ENCODE peak calls at places on chromosome X, in seven cellular contexts. E, X, U, G, K, I and S are unnamed samples.

GRCh38 chrX:137028699-137029098 is 5.1 kb downstream of the GPR101 start:
- DNase-seq in E (no peak), X (no peak), U (no peak), G (no peak), K (no peak), I (no peak), S (no peak)

GRCh38 chrX:69045616-69046345 is 119.5 kb downstream of the PJA1 start:
- DNase-seq in E (no peak), X (no peak), U (no peak), G (no peak), K (peak), I (no peak), S (no peak)

GRCh38 chrX:19650996-19651395 is 135.7 kb upstream of the MAP3K15 start:
- DNase-seq in E (no peak), X (no peak), U (no peak), G (no peak), K (no peak), I (no peak), S (no peak)

GRCh38 chrX:18935893-18936292 is 48.0 kb downstream of the PHKA2 start:
- DNase-seq in E (no peak), X (no peak), U (no peak), G (no peak), K (no peak), I (no peak), S (no peak)

GRCh38 chrX:15404712-15405111 is 20.5 kb upstream of the VEGFD start:
- DNase-seq in E (no peak), X (no peak), U (peak), G (no peak), K (no peak), I (peak), S (no peak)

GRCh38 chrX:67524428-67524827 is 19.4 kb upstream of the AR start:
- DNase-seq in E (no peak), X (no peak), U (no peak), G (no peak), K (no peak), I (no peak), S (no peak)

GRCh38 chrX:153766098-153766817 is 2.2 kb downstream of the PLXNB3 start:
- DNase-seq in E (peak), X (no peak), U (peak), G (no peak), K (no peak), I (peak), S (no peak)

GRCh38 chrX:43333543-43333942 is 322.6 kb upstream of the MAOA start:
- DNase-seq in E (no peak), X (no peak), U (no peak), G (no peak), K (no peak), I (peak), S (no peak)

GRCh38 chrX:110056419-110056818 is 53.5 kb downstream of the TMEM164 start:
- DNase-seq in E (no peak), X (no peak), U (no peak), G (peak), K (no peak), I (no peak), S (no peak)

GRCh38 chrX:46444011-46444410 is 101.2 kb downstream of the ZNF674 start:
- DNase-seq in E (no peak), X (no peak), U (peak), G (no peak), K (no peak), I (peak), S (no peak)

GRCh38 chrX:150569155-150569477 is 695 bp downstream of the MTM1 start:
- DNase-seq in E (no peak), X (peak), U (no peak), G (no peak), K (no peak), I (peak), S (peak)

GRCh38 chrX:136162827-136163427 is 15.6 kb downstream of the FHL1 start:
- DNase-seq in E (no peak), X (peak), U (peak), G (peak), K (no peak), I (peak), S (peak)

GRCh38 chrX:134237363-134237702 is 351 bp downstream of the CCDC160 start:
- DNase-seq in E (no peak), X (no peak), U (no peak), G (no peak), K (no peak), I (no peak), S (no peak)